ENCODE peak calls at places on chromosome 2, in nine cellular contexts. H, A, C, F, D, P, K, I and T are unnamed samples.

GRCh38 chr2:25701801-25702200 is 28.4 kb upstream of the DTNB start:
- DNase-seq in H (no peak), A (no peak), C (no peak), F (no peak), D (no peak), P (no peak), K (no peak), I (peak), T (no peak)

GRCh38 chr2:112765251-112765650 is 842 bp upstream of the CKAP2L start:
- DNase-seq in H (peak), A (no peak), C (no peak), F (peak), D (no peak), P (no peak), K (no peak), I (no peak), T (no peak)

GRCh38 chr2:222950886-222951285 is 90.0 kb downstream of the ACSL3 start:
- DNase-seq in H (peak), A (peak), C (no peak), F (no peak), D (peak), P (no peak), K (peak), I (no peak), T (no peak)

GRCh38 chr2:196314780-196315179 is 143.4 kb upstream of the STK17B start:
- DNase-seq in H (peak), A (no peak), C (no peak), F (no peak), D (no peak), P (no peak), K (no peak), I (no peak), T (no peak)

GRCh38 chr2:160425394-160425793 is 68.2 kb downstream of the RBMS1 start:
- DNase-seq in H (no peak), A (peak), C (no peak), F (no peak), D (no peak), P (no peak), K (no peak), I (no peak), T (no peak)

GRCh38 chr2:241892299-241893137 is 23.0 kb downstream of the RTP5 start:
- DNase-seq in H (no peak), A (peak), C (no peak), F (no peak), D (no peak), P (no peak), K (no peak), I (no peak), T (no peak)

GRCh38 chr2:27955762-27956161 is 65.2 kb downstream of the BABAM2 start:
- DNase-seq in H (peak), A (peak), C (no peak), F (no peak), D (peak), P (no peak), K (peak), I (no peak), T (no peak)

GRCh38 chr2:12617366-12617765 is 99.4 kb upstream of the TRIB2 start:
- DNase-seq in H (no peak), A (no peak), C (no peak), F (no peak), D (no peak), P (no peak), K (no peak), I (no peak), T (no peak)

GRCh38 chr2:179596018-179596417 is 265.4 kb downstream of the ZNF385B start:
- DNase-seq in H (peak), A (peak), C (no peak), F (peak), D (peak), P (peak), K (peak), I (no peak), T (no peak)

GRCh38 chr2:230459213-230459612 is 43.2 kb downstream of the SP100 start:
- DNase-seq in H (no peak), A (no peak), C (no peak), F (no peak), D (no peak), P (no peak), K (no peak), I (no peak), T (no peak)

GRCh38 chr2:159557437-159558034 is 58.8 kb downstream of the BAZ2B start:
- DNase-seq in H (peak), A (peak), C (no peak), F (no peak), D (peak), P (no peak), K (peak), I (no peak), T (no peak)

GRCh38 chr2:25397777-25398176 is 56.1 kb upstream of the DNMT3A start:
- DNase-seq in H (no peak), A (no peak), C (no peak), F (no peak), D (no peak), P (no peak), K (no peak), I (no peak), T (no peak)

GRCh38 chr2:15797231-15797945 is 143.0 kb upstream of the MYCN start:
- DNase-seq in H (no peak), A (no peak), C (no peak), F (peak), D (no peak), P (no peak), K (no peak), I (no peak), T (peak)

GRCh38 chr2:182447843-182448242 is 21.0 kb upstream of the PDE1A start:
- DNase-seq in H (no peak), A (peak), C (no peak), F (no peak), D (no peak), P (peak), K (no peak), I (no peak), T (no peak)

GRCh38 chr2:88554189-88554588 is 73.1 kb downstream of the EIF2AK3 start:
- DNase-seq in H (peak), A (no peak), C (no peak), F (no peak), D (no peak), P (no peak), K (no peak), I (no peak), T (no peak)

GRCh38 chr2:72745679-72746368 is 80.0 kb downstream of the EXOC6B start:
- DNase-seq in H (peak), A (peak), C (peak), F (peak), D (peak), P (peak), K (peak), I (no peak), T (no peak)

GRCh38 chr2:121055501-121055900 is 229.5 kb downstream of the TFCP2L1 start:
- DNase-seq in H (no peak), A (no peak), C (no peak), F (no peak), D (no peak), P (no peak), K (no peak), I (no peak), T (no peak)

GRCh38 chr2:167181134-167181533 is 292.9 kb downstream of the XIRP2 start:
- DNase-seq in H (peak), A (peak), C (no peak), F (no peak), D (peak), P (no peak), K (peak), I (no peak), T (no peak)

GRCh38 chr2:207219716-207220414 is 54.1 kb upstream of the KLF7 start:
- DNase-seq in H (peak), A (peak), C (no peak), F (no peak), D (peak), P (no peak), K (peak), I (no peak), T (no peak)

GRCh38 chr2:25294573-25295462 is 46.9 kb downstream of the DNMT3A start:
- DNase-seq in H (peak), A (peak), C (no peak), F (peak), D (peak), P (no peak), K (peak), I (no peak), T (peak)

GRCh38 chr2:79453918-79454317 is 58.9 kb upstream of the CTNNA2 start:
- DNase-seq in H (no peak), A (no peak), C (no peak), F (no peak), D (no peak), P (no peak), K (no peak), I (no peak), T (no peak)

GRCh38 chr2:172234716-172235661 is 132.3 kb upstream of the DLX2 start:
- DNase-seq in H (no peak), A (no peak), C (peak), F (no peak), D (no peak), P (no peak), K (no peak), I (peak), T (peak)

GRCh38 chr2:65390134-65390533 is 42.3 kb downstream of the SPRED2 start:
- DNase-seq in H (no peak), A (no peak), C (no peak), F (peak), D (no peak), P (no peak), K (no peak), I (no peak), T (no peak)

GRCh38 chr2:19801367-19802087 is 100.3 kb downstream of the TTC32 start:
- DNase-seq in H (peak), A (peak), C (no peak), F (no peak), D (peak), P (peak), K (peak), I (no peak), T (no peak)

GRCh38 chr2:240556553-240557100 is 1.2 kb downstream of the ANKMY1 start:
- DNase-seq in H (peak), A (no peak), C (peak), F (peak), D (no peak), P (no peak), K (peak), I (peak), T (peak)

GRCh38 chr2:99421469-99421868 is 68.3 kb downstream of the REV1 start:
- DNase-seq in H (no peak), A (peak), C (no peak), F (no peak), D (no peak), P (no peak), K (no peak), I (no peak), T (no peak)

GRCh38 chr2:54084600-54084999 is 30.8 kb upstream of the ACYP2 start:
- DNase-seq in H (peak), A (no peak), C (no peak), F (no peak), D (no peak), P (no peak), K (no peak), I (no peak), T (no peak)

GRCh38 chr2:100741880-100742814 is 77.8 kb upstream of the NPAS2 start:
- DNase-seq in H (peak), A (peak), C (no peak), F (no peak), D (no peak), P (peak), K (peak), I (no peak), T (no peak)

GRCh38 chr2:155645771-155646170 is 686.8 kb downstream of the NR4A2 start:
- DNase-seq in H (no peak), A (peak), C (no peak), F (no peak), D (no peak), P (no peak), K (no peak), I (no peak), T (no peak)

GRCh38 chr2:189082576-189082975 is 97.0 kb downstream of the COL5A2 start:
- DNase-seq in H (no peak), A (no peak), C (no peak), F (no peak), D (no peak), P (peak), K (no peak), I (no peak), T (no peak)

GRCh38 chr2:29013046-29013780 is 32.1 kb downstream of the TOGARAM2 start:
- DNase-seq in H (peak), A (peak), C (no peak), F (no peak), D (peak), P (no peak), K (no peak), I (no peak), T (no peak)

GRCh38 chr2:61247204-61247812 is 85.3 kb downstream of the C2orf74 start:
- DNase-seq in H (no peak), A (peak), C (no peak), F (no peak), D (no peak), P (no peak), K (peak), I (no peak), T (no peak)